ENCODE peak calls at places on chromosomes 12 and 14, in five cellular contexts. D is H9, N is KG1, X is iris pigment epithelial cell, T is Ammon's horn. R is an unnamed sample.

GRCh38 chr12:5318874-5319273 is 113.0 kb upstream of the NTF3 start:
- DNase-seq in X (peak), D (no peak), T (no peak), N (no peak), R (no peak)

GRCh38 chr12:94922561-94922960 is 80.9 kb downstream of the NDUFA12 start:
- DNase-seq in D (peak), X (no peak), T (no peak), N (no peak), R (no peak)

GRCh38 chr12:50979369-50980052 is 27.2 kb downstream of the HIGD1C start:
- DNase-seq in D (no peak), N (no peak), T (no peak), X (no peak), R (no peak)

GRCh38 chr14:21510735-21511657 is at the start of gene METTL3:
- DNase-seq in D (peak), T (peak), X (peak), N (peak), R (peak)

GRCh38 chr12:113127791-113128199 is 7.8 kb downstream of the RASAL1 start:
- DNase-seq in D (no peak), X (no peak), N (no peak), T (no peak), R (no peak)

GRCh38 chr14:104865069-104865630 is at the start of gene CEP170B:
- DNase-seq in D (peak), T (no peak), X (peak), N (no peak), R (no peak)

GRCh38 chr12:131983554-131983953 is 33.8 kb downstream of the EP400 start:
- DNase-seq in D (no peak), T (no peak), N (no peak), X (no peak), R (no peak)

GRCh38 chr12:110577717-110578521 is 5.2 kb downstream of the PPTC7 start:
- DNase-seq in D (no peak), N (no peak), X (peak), T (no peak), R (no peak)

GRCh38 chr12:2628401-2628800 is 166.4 kb upstream of the FKBP4 start:
- DNase-seq in N (no peak), X (no peak), D (no peak), T (no peak), R (no peak)

GRCh38 chr14:102898776-102899515 is 23.5 kb upstream of the AMN start:
- DNase-seq in N (no peak), X (no peak), T (no peak), D (no peak), R (no peak)

GRCh38 chr12:4992881-4993280 is 50.8 kb upstream of the KCNA5 start:
- DNase-seq in T (no peak), N (no peak), D (no peak), X (no peak), R (no peak)

R was measured in right atrium auricular region.